ENCODE peak calls at places on chromosome 19, in six cellular contexts. One of them, this sample, is unnamed.
A peak's percentile ranks its signal among the peaks of the same experiment; 100 is the strongest.

GRCh38 chr19:566403-566802 is 6.0 kb upstream of the BSG start:
- DNase-seq in AG04449: no peak
- DNase-seq in thoracic aorta: no peak
- DNase-seq in fibroblast of lung: no peak
- DNase-seq in K562: peak; percentile 55
- DNase-seq in esophagus muscularis mucosa: no peak
- DNase-seq in this sample: peak; percentile 78

GRCh38 chr19:13164370-13165090 is 14.3 kb downstream of the IER2 start:
- DNase-seq in AG04449: no peak
- DNase-seq in thoracic aorta: no peak
- DNase-seq in fibroblast of lung: peak; percentile 73
- DNase-seq in K562: peak; percentile 23
- DNase-seq in esophagus muscularis mucosa: no peak
- DNase-seq in this sample: no peak

GRCh38 chr19:748274-748598 is 2.7 kb upstream of the MISP start:
- DNase-seq in AG04449: no peak
- DNase-seq in thoracic aorta: no peak
- DNase-seq in fibroblast of lung: no peak
- DNase-seq in K562: peak; percentile 61
- DNase-seq in esophagus muscularis mucosa: no peak
- DNase-seq in this sample: no peak

GRCh38 chr19:884420-885211 is 8.4 kb downstream of the MED16 start:
- DNase-seq in AG04449: no peak
- DNase-seq in thoracic aorta: no peak
- DNase-seq in fibroblast of lung: no peak
- DNase-seq in K562: no peak
- DNase-seq in esophagus muscularis mucosa: no peak
- DNase-seq in this sample: no peak

GRCh38 chr19:55116232-55117062 is 990 bp downstream of the PPP1R12C start:
- DNase-seq in AG04449: peak; percentile 7
- DNase-seq in thoracic aorta: no peak
- DNase-seq in fibroblast of lung: peak; percentile 60
- DNase-seq in K562: peak; percentile 49
- DNase-seq in esophagus muscularis mucosa: peak; percentile 94
- DNase-seq in this sample: peak; percentile 64

GRCh38 chr19:35518313-35518712 is 4.9 kb upstream of the DMKN start:
- DNase-seq in AG04449: peak; percentile 90
- DNase-seq in thoracic aorta: no peak
- DNase-seq in fibroblast of lung: peak; percentile 92
- DNase-seq in K562: no peak
- DNase-seq in esophagus muscularis mucosa: no peak
- DNase-seq in this sample: peak; percentile 95

GRCh38 chr19:31693131-31693700 is 344.0 kb upstream of the TSHZ3 start:
- DNase-seq in AG04449: no peak
- DNase-seq in thoracic aorta: no peak
- DNase-seq in fibroblast of lung: no peak
- DNase-seq in K562: no peak
- DNase-seq in esophagus muscularis mucosa: no peak
- DNase-seq in this sample: no peak

GRCh38 chr19:30968210-30968609 is 381.0 kb downstream of the TSHZ3 start:
- DNase-seq in AG04449: no peak
- DNase-seq in thoracic aorta: no peak
- DNase-seq in fibroblast of lung: no peak
- DNase-seq in K562: no peak
- DNase-seq in esophagus muscularis mucosa: peak; percentile 64
- DNase-seq in this sample: no peak

GRCh38 chr19:27974082-27974513 is 1238.9 kb downstream of the UQCRFS1 start:
- DNase-seq in AG04449: no peak
- DNase-seq in thoracic aorta: no peak
- DNase-seq in fibroblast of lung: peak; percentile 56
- DNase-seq in K562: peak; percentile 26
- DNase-seq in esophagus muscularis mucosa: no peak
- DNase-seq in this sample: no peak

GRCh38 chr19:36032251-36033104 is at the start of gene CLIP3:
- DNase-seq in AG04449: no peak
- DNase-seq in thoracic aorta: no peak
- DNase-seq in fibroblast of lung: peak; percentile 59
- DNase-seq in K562: peak; percentile 44
- DNase-seq in esophagus muscularis mucosa: no peak
- DNase-seq in this sample: peak; percentile 88

GRCh38 chr19:44847144-44848035 is 1.3 kb downstream of the NECTIN2 start:
- DNase-seq in AG04449: no peak
- DNase-seq in thoracic aorta: no peak
- DNase-seq in fibroblast of lung: peak; percentile 61
- DNase-seq in K562: peak; percentile 67
- DNase-seq in esophagus muscularis mucosa: no peak
- DNase-seq in this sample: peak; percentile 52

GRCh38 chr19:31149306-31149975 is 199.8 kb downstream of the TSHZ3 start:
- DNase-seq in AG04449: no peak
- DNase-seq in thoracic aorta: no peak
- DNase-seq in fibroblast of lung: no peak
- DNase-seq in K562: no peak
- DNase-seq in esophagus muscularis mucosa: no peak
- DNase-seq in this sample: no peak

GRCh38 chr19:31531326-31531725 is 182.1 kb upstream of the TSHZ3 start:
- DNase-seq in AG04449: no peak
- DNase-seq in thoracic aorta: no peak
- DNase-seq in fibroblast of lung: no peak
- DNase-seq in K562: no peak
- DNase-seq in esophagus muscularis mucosa: peak; percentile 45
- DNase-seq in this sample: no peak

GRCh38 chr19:362154-362553 is 17.6 kb upstream of the MIER2 start:
- DNase-seq in AG04449: no peak
- DNase-seq in thoracic aorta: no peak
- DNase-seq in fibroblast of lung: no peak
- DNase-seq in K562: no peak
- DNase-seq in esophagus muscularis mucosa: no peak
- DNase-seq in this sample: no peak

GRCh38 chr19:12867120-12868099 is 13.8 kb downstream of the DNASE2 start:
- DNase-seq in AG04449: no peak
- DNase-seq in thoracic aorta: no peak
- DNase-seq in fibroblast of lung: peak; percentile 43
- DNase-seq in K562: peak; percentile 92
- DNase-seq in esophagus muscularis mucosa: no peak
- DNase-seq in this sample: peak; percentile 76

GRCh38 chr19:48393559-48394330 is at the start of gene GRIN2D:
- DNase-seq in AG04449: no peak
- DNase-seq in thoracic aorta: no peak
- DNase-seq in fibroblast of lung: peak; percentile 47
- DNase-seq in K562: peak; percentile 38
- DNase-seq in esophagus muscularis mucosa: no peak
- DNase-seq in this sample: no peak

GRCh38 chr19:390386-391198 is 18.4 kb downstream of the C2CD4C start:
- DNase-seq in AG04449: no peak
- DNase-seq in thoracic aorta: no peak
- DNase-seq in fibroblast of lung: no peak
- DNase-seq in K562: no peak
- DNase-seq in esophagus muscularis mucosa: no peak
- DNase-seq in this sample: no peak

GRCh38 chr19:6738726-6739389 is 622 bp upstream of the TRIP10 start:
- DNase-seq in AG04449: no peak
- DNase-seq in thoracic aorta: no peak
- DNase-seq in fibroblast of lung: no peak
- DNase-seq in K562: no peak
- DNase-seq in esophagus muscularis mucosa: no peak
- DNase-seq in this sample: peak; percentile 71

GRCh38 chr19:5108123-5108613 is 139.3 kb downstream of the KDM4B start:
- DNase-seq in AG04449: no peak
- DNase-seq in thoracic aorta: no peak
- DNase-seq in fibroblast of lung: no peak
- DNase-seq in K562: no peak
- DNase-seq in esophagus muscularis mucosa: no peak
- DNase-seq in this sample: no peak

DNA sequence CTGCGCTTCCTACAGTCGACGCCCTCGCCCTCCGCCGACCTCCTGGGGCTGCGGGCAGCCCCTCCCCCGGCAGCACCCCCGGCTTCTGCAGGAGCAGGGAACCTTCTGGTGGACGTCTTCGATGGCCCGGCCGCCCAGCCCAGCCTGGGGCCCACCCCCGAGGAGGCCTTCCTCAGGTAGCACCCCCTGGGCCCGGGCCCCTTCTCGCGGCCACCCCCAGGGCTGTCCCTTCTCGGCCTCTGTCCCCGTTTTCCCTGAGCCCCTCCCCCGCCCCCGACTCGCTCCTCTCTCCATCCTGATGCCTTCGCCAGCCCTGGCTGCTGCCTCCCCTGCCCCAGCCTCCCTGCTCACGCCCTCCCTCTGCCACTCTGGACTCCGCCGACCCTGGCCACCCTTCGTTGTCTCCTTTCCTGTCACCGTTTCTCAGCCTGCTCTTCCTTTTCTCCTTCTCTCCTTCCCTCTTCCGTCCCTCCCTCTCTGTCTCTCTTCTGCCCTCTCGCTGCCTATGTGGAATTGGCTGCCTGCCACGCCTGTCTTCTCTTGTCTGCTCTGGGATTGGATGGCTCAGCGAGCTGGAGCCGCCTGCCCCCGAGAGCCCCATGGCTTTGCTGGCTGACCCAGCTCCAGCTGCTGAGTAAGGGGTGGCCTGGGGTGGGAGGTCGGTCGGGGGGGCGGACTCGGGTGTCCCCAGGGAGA is 11.0 kb downstream of the FUZ start:
- DNase-seq in AG04449: no peak
- DNase-seq in thoracic aorta: peak; percentile 75
- DNase-seq in fibroblast of lung: peak; percentile 84
- DNase-seq in K562: peak; percentile 39
- DNase-seq in esophagus muscularis mucosa: peak; percentile 96
- DNase-seq in this sample: peak; percentile 93
- TF ChIP-seq CTCF in AG04449: peak; percentile 46
- TF ChIP-seq CTCF in thoracic aorta: no peak
- TF ChIP-seq CTCF in fibroblast of lung: peak; percentile 48
- TF ChIP-seq CTCF in K562: peak; percentile 5
- TF ChIP-seq CTCF in esophagus muscularis mucosa: peak; percentile 35
- TF ChIP-seq CTCF in this sample: peak; percentile 23

GRCh38 chr19:8609210-8610040 is 1.1 kb downstream of the ADAMTS10 start:
- DNase-seq in AG04449: no peak
- DNase-seq in thoracic aorta: peak; percentile 51
- DNase-seq in fibroblast of lung: peak; percentile 85
- DNase-seq in K562: peak; percentile 31
- DNase-seq in esophagus muscularis mucosa: no peak
- DNase-seq in this sample: peak; percentile 67

GRCh38 chr19:8610928-8611284 is 391 bp upstream of the ADAMTS10 start:
- DNase-seq in AG04449: no peak
- DNase-seq in thoracic aorta: no peak
- DNase-seq in fibroblast of lung: no peak
- DNase-seq in K562: no peak
- DNase-seq in esophagus muscularis mucosa: no peak
- DNase-seq in this sample: no peak

GRCh38 chr19:8611391-8611883 is 922 bp upstream of the ADAMTS10 start:
- DNase-seq in AG04449: no peak
- DNase-seq in thoracic aorta: no peak
- DNase-seq in fibroblast of lung: peak; percentile 35
- DNase-seq in K562: no peak
- DNase-seq in esophagus muscularis mucosa: no peak
- DNase-seq in this sample: no peak

GRCh38 chr19:8608858-8609209 is 1.7 kb downstream of the ADAMTS10 start:
- DNase-seq in AG04449: no peak
- DNase-seq in thoracic aorta: no peak
- DNase-seq in fibroblast of lung: no peak
- DNase-seq in K562: no peak
- DNase-seq in esophagus muscularis mucosa: no peak
- DNase-seq in this sample: no peak

GRCh38 chr19:8610041-8610927 is at the start of gene ADAMTS10:
- DNase-seq in AG04449: no peak
- DNase-seq in thoracic aorta: no peak
- DNase-seq in fibroblast of lung: peak; percentile 63
- DNase-seq in K562: peak; percentile 75
- DNase-seq in esophagus muscularis mucosa: no peak
- DNase-seq in this sample: peak; percentile 40
- H3K4me3 ChIP-seq in AG04449: peak within 1 kb of the TSS; percentile 89
- H3K4me3 ChIP-seq in thoracic aorta: peak within 1 kb of the TSS; percentile 84
- H3K4me3 ChIP-seq in fibroblast of lung: peak within 1 kb of the TSS; percentile 39
- H3K4me3 ChIP-seq in K562: peak within 1 kb of the TSS; percentile 35
- H3K4me3 ChIP-seq in esophagus muscularis mucosa: peak within 1 kb of the TSS; percentile 66
- H3K4me3 ChIP-seq in this sample: peak within 1 kb of the TSS; percentile 82

GRCh38 chr19:3234800-3235199 is 10.3 kb downstream of the CELF5 start:
- DNase-seq in AG04449: no peak
- DNase-seq in thoracic aorta: no peak
- DNase-seq in fibroblast of lung: no peak
- DNase-seq in K562: peak; percentile 62
- DNase-seq in esophagus muscularis mucosa: no peak
- DNase-seq in this sample: no peak
- TF ChIP-seq CTCF in AG04449: no peak
- TF ChIP-seq CTCF in thoracic aorta: no peak
- TF ChIP-seq CTCF in fibroblast of lung: no peak
- TF ChIP-seq CTCF in K562: peak; percentile 69
- TF ChIP-seq CTCF in esophagus muscularis mucosa: no peak
- TF ChIP-seq CTCF in this sample: no peak

DNA sequence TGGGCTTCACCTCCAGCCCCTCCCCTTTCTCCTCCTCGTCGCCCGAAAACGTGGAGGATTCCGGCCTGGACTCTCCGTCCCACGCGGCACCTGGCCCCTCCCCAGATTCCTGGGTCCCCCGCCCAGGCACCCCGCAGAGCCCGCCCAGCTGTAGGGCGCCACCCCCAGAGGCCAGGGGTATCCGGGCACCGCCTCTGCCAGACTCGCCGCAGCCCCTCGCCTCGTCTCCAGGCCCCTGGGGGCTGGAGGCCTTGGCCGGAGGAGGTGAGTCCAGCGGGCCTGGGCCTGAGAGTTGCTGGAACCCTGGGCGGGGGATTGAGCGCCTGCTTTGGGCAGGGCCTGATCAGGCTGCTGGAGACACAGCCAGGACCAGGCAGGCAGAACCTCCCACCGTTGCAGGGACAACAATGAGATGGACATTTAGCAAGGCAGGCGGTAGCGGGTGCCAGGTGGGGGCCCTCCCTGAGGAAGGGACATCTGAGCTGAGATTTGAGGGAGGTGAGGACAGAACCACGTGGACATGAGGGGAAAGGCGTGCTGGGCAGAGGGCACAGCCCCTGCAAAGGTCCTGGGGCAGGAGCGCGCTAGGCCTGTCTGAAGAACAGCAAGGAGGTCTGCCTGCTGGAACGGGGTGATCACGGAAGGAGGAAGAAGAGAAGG is 16.2 kb upstream of the B3GNT3 start:
- DNase-seq in AG04449: no peak
- DNase-seq in thoracic aorta: no peak
- DNase-seq in fibroblast of lung: no peak
- DNase-seq in K562: peak; percentile 80
- DNase-seq in esophagus muscularis mucosa: no peak
- DNase-seq in this sample: no peak
- H3K4me3 ChIP-seq in AG04449: peak overlapping the region; percentile 29
- H3K4me3 ChIP-seq in thoracic aorta: peak overlapping the region; percentile 49
- H3K4me3 ChIP-seq in fibroblast of lung: no peak overlapping the region
- H3K4me3 ChIP-seq in K562: no peak overlapping the region
- H3K4me3 ChIP-seq in esophagus muscularis mucosa: no peak overlapping the region
- H3K4me3 ChIP-seq in this sample: peak overlapping the region; percentile 22

GRCh38 chr19:52748336-52748950 is 13.6 kb upstream of the ZNF611 start:
- DNase-seq in AG04449: no peak
- DNase-seq in thoracic aorta: no peak
- DNase-seq in fibroblast of lung: peak; percentile 39
- DNase-seq in K562: peak; percentile 10
- DNase-seq in esophagus muscularis mucosa: no peak
- DNase-seq in this sample: peak; percentile 56
- TF ChIP-seq CTCF in AG04449: no peak
- TF ChIP-seq CTCF in thoracic aorta: peak; percentile 52
- TF ChIP-seq CTCF in fibroblast of lung: peak; percentile 28
- TF ChIP-seq CTCF in K562: peak; percentile 38
- TF ChIP-seq CTCF in esophagus muscularis mucosa: peak; percentile 50
- TF ChIP-seq CTCF in this sample: peak; percentile 27

DNA sequence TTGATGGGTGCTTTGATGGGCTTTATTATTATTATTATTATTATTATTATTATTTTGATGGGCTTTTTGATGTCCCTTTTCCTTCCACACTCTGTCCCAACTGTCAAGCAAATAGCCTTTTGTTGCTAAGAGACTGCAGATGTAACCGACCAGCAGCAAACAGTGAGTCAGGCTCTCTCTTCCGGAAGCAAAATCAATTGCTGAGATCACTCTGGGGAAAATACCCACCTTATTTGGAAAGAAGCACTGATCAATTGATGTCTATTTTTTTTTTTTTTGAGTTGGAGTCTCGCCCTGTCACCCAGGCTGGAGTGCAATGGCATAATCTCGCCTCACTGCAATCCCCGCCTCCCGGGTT is 2.9 kb downstream of the LDLR start:
- DNase-seq in AG04449: no peak
- DNase-seq in thoracic aorta: no peak
- DNase-seq in fibroblast of lung: peak; percentile 72
- DNase-seq in K562: no peak
- DNase-seq in esophagus muscularis mucosa: no peak
- DNase-seq in this sample: no peak
- H3K4me3 ChIP-seq in AG04449: peak overlapping the region; percentile 91
- H3K4me3 ChIP-seq in thoracic aorta: peak overlapping the region; percentile 78
- H3K4me3 ChIP-seq in fibroblast of lung: peak overlapping the region; percentile 65
- H3K4me3 ChIP-seq in K562: peak overlapping the region; percentile 98
- H3K4me3 ChIP-seq in esophagus muscularis mucosa: peak overlapping the region; percentile 67
- H3K4me3 ChIP-seq in this sample: peak overlapping the region; percentile 90

This sample was measured in foreskin fibroblast.